ENCODE peak calls at places on chromosome 10, in four cellular contexts. One of them, this sample, is unnamed.

GRCh38 chr10:82814635-82815034 is 939.6 kb downstream of the NRG3 start:
- DNase-seq in mucosa of descending colon: no peak
- DNase-seq in tibial nerve: no peak
- DNase-seq in HuH-7.5: no peak
- DNase-seq in this sample: no peak

GRCh38 chr10:122551450-122551849 is 9.1 kb upstream of the DMBT1 start:
- DNase-seq in mucosa of descending colon: no peak
- DNase-seq in tibial nerve: no peak
- DNase-seq in HuH-7.5: no peak
- DNase-seq in this sample: no peak

GRCh38 chr10:21166557-21167287 is 269.6 kb upstream of the NEBL start:
- DNase-seq in mucosa of descending colon: peak
- DNase-seq in tibial nerve: no peak
- DNase-seq in HuH-7.5: no peak
- DNase-seq in this sample: no peak

GRCh38 chr10:32327364-32327691 is 19.6 kb downstream of the EPC1 start:
- DNase-seq in mucosa of descending colon: no peak
- DNase-seq in tibial nerve: no peak
- DNase-seq in HuH-7.5: no peak
- DNase-seq in this sample: no peak

GRCh38 chr10:95628786-95629185 is 27.7 kb downstream of the ALDH18A1 start:
- DNase-seq in mucosa of descending colon: no peak
- DNase-seq in tibial nerve: no peak
- DNase-seq in HuH-7.5: no peak
- DNase-seq in this sample: no peak

GRCh38 chr10:93440591-93441012 is 41.5 kb downstream of the MYOF start:
- DNase-seq in mucosa of descending colon: no peak
- DNase-seq in tibial nerve: no peak
- DNase-seq in HuH-7.5: no peak
- DNase-seq in this sample: no peak

GRCh38 chr10:92961638-92962037 is 99.0 kb upstream of the CYP26C1 start:
- DNase-seq in mucosa of descending colon: no peak
- DNase-seq in tibial nerve: no peak
- DNase-seq in HuH-7.5: no peak
- DNase-seq in this sample: no peak

GRCh38 chr10:117360994-117361667 is 14.1 kb downstream of the PDZD8 start:
- DNase-seq in mucosa of descending colon: no peak
- DNase-seq in tibial nerve: no peak
- DNase-seq in HuH-7.5: no peak
- DNase-seq in this sample: no peak

GRCh38 chr10:84205049-84205852 is 10.9 kb downstream of the CDHR1 start:
- DNase-seq in mucosa of descending colon: peak
- DNase-seq in tibial nerve: no peak
- DNase-seq in HuH-7.5: peak
- DNase-seq in this sample: no peak

GRCh38 chr10:59877191-59877671 is 29.1 kb downstream of the CCDC6 start:
- DNase-seq in mucosa of descending colon: no peak
- DNase-seq in tibial nerve: no peak
- DNase-seq in HuH-7.5: no peak
- DNase-seq in this sample: no peak

GRCh38 chr10:73159038-73159648 is 8.7 kb downstream of the ECD start:
- DNase-seq in mucosa of descending colon: no peak
- DNase-seq in tibial nerve: peak
- DNase-seq in HuH-7.5: peak
- DNase-seq in this sample: peak

GRCh38 chr10:24944512-24945255 is 7.7 kb downstream of the PRTFDC1 start:
- DNase-seq in mucosa of descending colon: peak
- DNase-seq in tibial nerve: no peak
- DNase-seq in HuH-7.5: no peak
- DNase-seq in this sample: no peak

GRCh38 chr10:78742730-78743615 is 325.8 kb upstream of the ZMIZ1 start:
- DNase-seq in mucosa of descending colon: no peak
- DNase-seq in tibial nerve: peak
- DNase-seq in HuH-7.5: no peak
- DNase-seq in this sample: no peak

GRCh38 chr10:30182191-30183075 is 123.0 kb upstream of the JCAD start:
- DNase-seq in mucosa of descending colon: no peak
- DNase-seq in tibial nerve: no peak
- DNase-seq in HuH-7.5: peak
- DNase-seq in this sample: peak

GRCh38 chr10:80468002-80468401 is 13.9 kb downstream of the TSPAN14 start:
- DNase-seq in mucosa of descending colon: peak
- DNase-seq in tibial nerve: peak
- DNase-seq in HuH-7.5: no peak
- DNase-seq in this sample: no peak

GRCh38 chr10:92240289-92241157 is 50.4 kb downstream of the CPEB3 start:
- DNase-seq in mucosa of descending colon: no peak
- DNase-seq in tibial nerve: peak
- DNase-seq in HuH-7.5: peak
- DNase-seq in this sample: no peak

GRCh38 chr10:52486840-52487611 is 172.9 kb downstream of the DKK1 start:
- DNase-seq in mucosa of descending colon: no peak
- DNase-seq in tibial nerve: no peak
- DNase-seq in HuH-7.5: no peak
- DNase-seq in this sample: no peak

GRCh38 chr10:108424656-108425055 is 1260.2 kb upstream of the SORCS1 start:
- DNase-seq in mucosa of descending colon: no peak
- DNase-seq in tibial nerve: no peak
- DNase-seq in HuH-7.5: no peak
- DNase-seq in this sample: no peak

GRCh38 chr10:19204239-19204917 is 155.8 kb downstream of the MALRD1 start:
- DNase-seq in mucosa of descending colon: no peak
- DNase-seq in tibial nerve: no peak
- DNase-seq in HuH-7.5: no peak
- DNase-seq in this sample: no peak

GRCh38 chr10:52351911-52352310 is 37.8 kb downstream of the DKK1 start:
- DNase-seq in mucosa of descending colon: no peak
- DNase-seq in tibial nerve: no peak
- DNase-seq in HuH-7.5: no peak
- DNase-seq in this sample: no peak

GRCh38 chr10:29811751-29812427 is 177.1 kb upstream of the SVIL start:
- DNase-seq in mucosa of descending colon: no peak
- DNase-seq in tibial nerve: no peak
- DNase-seq in HuH-7.5: no peak
- DNase-seq in this sample: no peak

GRCh38 chr10:18075881-18076280 is 64.3 kb upstream of the CACNB2 start:
- DNase-seq in mucosa of descending colon: no peak
- DNase-seq in tibial nerve: no peak
- DNase-seq in HuH-7.5: no peak
- DNase-seq in this sample: no peak

GRCh38 chr10:970311-971149 is 17.7 kb upstream of the GTPBP4 start:
- DNase-seq in mucosa of descending colon: no peak
- DNase-seq in tibial nerve: no peak
- DNase-seq in HuH-7.5: peak
- DNase-seq in this sample: no peak

GRCh38 chr10:114291516-114291915 is 52.5 kb downstream of the VWA2 start:
- DNase-seq in mucosa of descending colon: no peak
- DNase-seq in tibial nerve: no peak
- DNase-seq in HuH-7.5: no peak
- DNase-seq in this sample: no peak

GRCh38 chr10:61894150-61894549 is 7.3 kb upstream of the ARID5B start:
- DNase-seq in mucosa of descending colon: no peak
- DNase-seq in tibial nerve: no peak
- DNase-seq in HuH-7.5: no peak
- DNase-seq in this sample: no peak

GRCh38 chr10:101995451-101996063 is 60.4 kb downstream of the ARMH3 start:
- DNase-seq in mucosa of descending colon: no peak
- DNase-seq in tibial nerve: no peak
- DNase-seq in HuH-7.5: no peak
- DNase-seq in this sample: no peak

GRCh38 chr10:117736655-117737054 is 194.1 kb downstream of the EMX2 start:
- DNase-seq in mucosa of descending colon: no peak
- DNase-seq in tibial nerve: no peak
- DNase-seq in HuH-7.5: no peak
- DNase-seq in this sample: no peak

GRCh38 chr10:37960738-37961137 is 15.7 kb downstream of the ZNF25 start:
- DNase-seq in mucosa of descending colon: no peak
- DNase-seq in tibial nerve: no peak
- DNase-seq in HuH-7.5: no peak
- DNase-seq in this sample: no peak

GRCh38 chr10:4686644-4686996 is 139.4 kb upstream of the AKR1E2 start:
- DNase-seq in mucosa of descending colon: no peak
- DNase-seq in tibial nerve: no peak
- DNase-seq in HuH-7.5: peak
- DNase-seq in this sample: no peak

GRCh38 chr10:94038024-94038423 is 44.3 kb downstream of the PLCE1 start:
- DNase-seq in mucosa of descending colon: no peak
- DNase-seq in tibial nerve: no peak
- DNase-seq in HuH-7.5: no peak
- DNase-seq in this sample: no peak

GRCh38 chr10:34249634-34250033 is 565.5 kb downstream of the PARD3 start:
- DNase-seq in mucosa of descending colon: no peak
- DNase-seq in tibial nerve: no peak
- DNase-seq in HuH-7.5: peak
- DNase-seq in this sample: no peak

GRCh38 chr10:50497758-50498157 is 126.0 kb downstream of the SGMS1 start:
- DNase-seq in mucosa of descending colon: no peak
- DNase-seq in tibial nerve: no peak
- DNase-seq in HuH-7.5: no peak
- DNase-seq in this sample: no peak

GRCh38 chr10:127216786-127217185 is 20.4 kb upstream of the INSYN2A start:
- DNase-seq in mucosa of descending colon: no peak
- DNase-seq in tibial nerve: no peak
- DNase-seq in HuH-7.5: no peak
- DNase-seq in this sample: no peak

GRCh38 chr10:101782811-101783735 is at the start of gene NPM3:
- DNase-seq in mucosa of descending colon: peak
- DNase-seq in tibial nerve: peak
- DNase-seq in HuH-7.5: peak
- DNase-seq in this sample: peak

GRCh38 chr10:131574707-131575430 is 263.3 kb upstream of the TCERG1L start:
- DNase-seq in mucosa of descending colon: no peak
- DNase-seq in tibial nerve: no peak
- DNase-seq in HuH-7.5: no peak
- DNase-seq in this sample: no peak

GRCh38 chr10:72079356-72079755 is 9.0 kb downstream of the SPOCK2 start:
- DNase-seq in mucosa of descending colon: no peak
- DNase-seq in tibial nerve: no peak
- DNase-seq in HuH-7.5: no peak
- DNase-seq in this sample: no peak

GRCh38 chr10:51629969-51630617 is 69.3 kb downstream of the CSTF2T start:
- DNase-seq in mucosa of descending colon: no peak
- DNase-seq in tibial nerve: no peak
- DNase-seq in HuH-7.5: no peak
- DNase-seq in this sample: no peak

GRCh38 chr10:114917927-114918672 is 19.9 kb upstream of the TRUB1 start:
- DNase-seq in mucosa of descending colon: no peak
- DNase-seq in tibial nerve: no peak
- DNase-seq in HuH-7.5: no peak
- DNase-seq in this sample: no peak

GRCh38 chr10:77416327-77417135 is 221.1 kb downstream of the KCNMA1 start:
- DNase-seq in mucosa of descending colon: no peak
- DNase-seq in tibial nerve: no peak
- DNase-seq in HuH-7.5: no peak
- DNase-seq in this sample: no peak

This sample was measured in GOT3.